ENCODE peak calls at places on chromosomes 5 and 9, in eight cellular contexts. N, D, C, T, X, L, A and Y are unnamed samples.

GRCh38 chr5:164498393-164498792 is 993.0 kb downstream of the MAT2B start:
- DNase-seq in N (no peak), D (no peak), C (no peak), T (no peak), X (no peak), L (no peak), A (no peak), Y (no peak)

GRCh38 chr9:93111001-93111370 is 15.0 kb downstream of the CARD19 start:
- DNase-seq in N (no peak), D (no peak), C (peak), T (no peak), X (no peak), L (no peak), A (peak), Y (no peak)

GRCh38 chr9:16336833-16337232 is 533.6 kb downstream of the BNC2 start:
- DNase-seq in N (no peak), D (no peak), C (no peak), T (no peak), X (no peak), L (no peak), A (no peak), Y (no peak)

GRCh38 chr5:123094227-123094918 is 5.3 kb downstream of the PRDM6 start:
- DNase-seq in N (no peak), D (no peak), C (no peak), T (no peak), X (no peak), L (no peak), A (no peak), Y (no peak)

GRCh38 chr9:74960548-74960947 is 7.8 kb upstream of the C9orf40 start:
- DNase-seq in N (no peak), D (no peak), C (no peak), T (no peak), X (peak), L (peak), A (no peak), Y (no peak)

GRCh38 chr5:177162379-177162778 is 28.8 kb downstream of the NSD1 start:
- DNase-seq in N (no peak), D (no peak), C (no peak), T (no peak), X (no peak), L (no peak), A (peak), Y (no peak)

GRCh38 chr9:91100878-91101450 is 260.8 kb downstream of the AUH start:
- DNase-seq in N (no peak), D (no peak), C (peak), T (no peak), X (no peak), L (no peak), A (no peak), Y (no peak)

GRCh38 chr9:87119328-87119881 is 172.1 kb upstream of the GAS1 start:
- DNase-seq in N (no peak), D (no peak), C (peak), T (peak), X (no peak), L (peak), A (no peak), Y (no peak)

GRCh38 chr5:17096975-17097695 is 120.3 kb upstream of the BASP1 start:
- DNase-seq in N (peak), D (no peak), C (no peak), T (no peak), X (no peak), L (no peak), A (no peak), Y (no peak)

GRCh38 chr5:65981548-65981947 is 55.2 kb downstream of the ERBIN start:
- DNase-seq in N (no peak), D (no peak), C (no peak), T (no peak), X (no peak), L (no peak), A (no peak), Y (no peak)

GRCh38 chr9:134664446-134664845 is 22.8 kb downstream of the COL5A1 start:
- DNase-seq in N (no peak), D (no peak), C (no peak), T (no peak), X (no peak), L (no peak), A (no peak), Y (no peak)

GRCh38 chr5:76819851-76820280 is 1.0 kb downstream of the F2RL1 start:
- DNase-seq in N (no peak), D (no peak), C (peak), T (no peak), X (peak), L (no peak), A (peak), Y (no peak)

GRCh38 chr5:171386861-171387254 is 791 bp upstream of the NPM1 start:
- DNase-seq in N (no peak), D (no peak), C (no peak), T (no peak), X (no peak), L (no peak), A (peak), Y (no peak)

GRCh38 chr5:40273936-40274335 is 405.8 kb upstream of the PTGER4 start:
- DNase-seq in N (no peak), D (no peak), C (no peak), T (no peak), X (no peak), L (no peak), A (no peak), Y (no peak)

GRCh38 chr9:102479191-102479590 is 515.9 kb upstream of the CYLC2 start:
- DNase-seq in N (no peak), D (no peak), C (no peak), T (no peak), X (no peak), L (no peak), A (no peak), Y (no peak)

GRCh38 chr5:1298067-1298551 is 3.2 kb upstream of the TERT start:
- DNase-seq in N (no peak), D (no peak), C (no peak), T (no peak), X (no peak), L (no peak), A (peak), Y (no peak)

GRCh38 chr5:134649163-134649916 is 755 bp downstream of the SEC24A start:
- DNase-seq in N (no peak), D (no peak), C (no peak), T (peak), X (no peak), L (no peak), A (no peak), Y (no peak)

GRCh38 chr9:129567842-129568559 is 52.9 kb downstream of the C9orf50 start:
- DNase-seq in N (no peak), D (no peak), C (peak), T (no peak), X (no peak), L (no peak), A (peak), Y (no peak)

GRCh38 chr9:36763778-36764177 is 191.1 kb downstream of the MELK start:
- DNase-seq in N (no peak), D (no peak), C (no peak), T (no peak), X (no peak), L (no peak), A (no peak), Y (no peak)

GRCh38 chr5:179142434-179143198 is 82.4 kb downstream of the ZNF354C start:
- DNase-seq in N (no peak), D (peak), C (no peak), T (no peak), X (no peak), L (no peak), A (no peak), Y (no peak)